ENCODE peak calls at places on chromosomes 12 and 14, in five cellular contexts. P is pancreas, Q is iPS DF 6.9, I is HCT116, V is foreskin keratinocyte. B is an unnamed sample.

GRCh38 chr14:100524933-100525243 is 62.3 kb downstream of the BEGAIN start:
- DNase-seq in V (no peak), I (no peak), P (peak), Q (no peak), B (no peak)

GRCh38 chr12:81083906-81084513 is 6.1 kb downstream of the ACSS3 start:
- DNase-seq in P (no peak), I (no peak), Q (no peak), V (no peak), B (no peak)

GRCh38 chr14:96064866-96065265 is 25.7 kb downstream of the C14orf132 start:
- DNase-seq in Q (no peak), P (no peak), I (no peak), V (no peak), B (no peak)

GRCh38 chr12:20798561-20798960 is 11.9 kb upstream of the SLCO1B3 start:
- DNase-seq in V (no peak), Q (peak), P (no peak), I (peak), B (no peak)

GRCh38 chr12:116964004-116964739 is 53.4 kb downstream of the FBXW8 start:
- DNase-seq in V (no peak), I (no peak), Q (no peak), P (no peak), B (no peak)

GRCh38 chr12:90905691-90906370 is 49.1 kb downstream of the CCER1 start:
- DNase-seq in V (peak), P (no peak), I (no peak), Q (no peak), B (peak)

GRCh38 chr14:52175982-52176502 is 91.5 kb upstream of the PTGDR start:
- DNase-seq in Q (no peak), P (no peak), I (no peak), V (no peak), B (no peak)

GRCh38 chr12:62859203-62859799 is 75.6 kb downstream of the PPM1H start:
- DNase-seq in Q (no peak), I (no peak), P (no peak), V (no peak), B (no peak)

GRCh38 chr12:105369014-105369413 is 38.5 kb downstream of the C12orf75 start:
- DNase-seq in V (no peak), I (no peak), Q (no peak), P (no peak), B (no peak)

GRCh38 chr14:21104448-21105060 is 3.7 kb downstream of the TMEM253 start:
- DNase-seq in I (peak), V (peak), P (peak), Q (no peak), B (no peak)

GRCh38 chr12:101857043-101857558 is 20.3 kb upstream of the DRAM1 start:
- DNase-seq in Q (no peak), P (no peak), V (peak), I (no peak), B (peak)

GRCh38 chr14:54796961-54797360 is 105.7 kb downstream of the GCH1 start:
- DNase-seq in I (no peak), P (no peak), Q (no peak), V (peak), B (no peak)

GRCh38 chr12:113142886-113143329 is 6.6 kb upstream of the CFAP73 start:
- DNase-seq in V (no peak), Q (no peak), I (no peak), P (no peak), B (no peak)

GRCh38 chr12:75774309-75775052 is 257.1 kb downstream of the PHLDA1 start:
- DNase-seq in P (no peak), V (no peak), I (no peak), Q (no peak), B (no peak)

GRCh38 chr14:39491134-39491541 is 58.9 kb upstream of the FBXO33 start:
- DNase-seq in I (peak), Q (no peak), P (no peak), V (no peak), B (no peak)

GRCh38 chr12:93536766-93537515 is 35.5 kb upstream of the SOCS2 start:
- DNase-seq in Q (no peak), P (no peak), V (no peak), I (no peak), B (no peak)

GRCh38 chr14:33657478-33657877 is 293.4 kb downstream of the EGLN3 start:
- DNase-seq in I (no peak), V (no peak), Q (no peak), P (no peak), B (no peak)

GRCh38 chr12:26021534-26021933 is 63.1 kb downstream of the RASSF8 start:
- DNase-seq in I (no peak), V (no peak), Q (no peak), P (no peak), B (no peak)
- H3K27ac ChIP-seq in I (no peak), V (no peak), Q (no peak), P (no peak), B (no peak)

DNA sequence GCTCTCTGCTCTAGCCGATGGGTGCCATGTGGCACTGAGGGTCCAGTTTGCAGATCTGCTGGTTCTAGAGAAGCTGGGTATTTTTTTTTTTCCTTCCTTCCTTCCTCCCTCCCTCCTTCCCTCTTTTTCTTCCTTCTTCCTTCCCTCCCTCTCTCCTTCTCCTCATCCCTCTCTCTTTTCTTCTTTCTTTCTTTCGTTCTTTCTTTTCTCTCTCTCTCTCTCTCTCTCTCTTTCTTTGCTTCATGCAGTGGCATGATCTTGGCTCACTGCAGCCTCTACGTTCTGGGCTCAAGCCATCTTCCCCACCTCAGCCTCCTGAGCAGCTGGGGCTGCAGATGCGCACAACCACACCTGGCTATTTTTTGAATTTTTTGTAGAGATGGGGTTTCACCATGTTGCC is 2.7 kb upstream of the BCL7A start:
- DNase-seq in P (no peak), Q (no peak), I (no peak), V (no peak), B (no peak)
- H3K27ac ChIP-seq in P (no peak), Q (no peak), I (no peak), V (no peak), B (no peak)

DNA sequence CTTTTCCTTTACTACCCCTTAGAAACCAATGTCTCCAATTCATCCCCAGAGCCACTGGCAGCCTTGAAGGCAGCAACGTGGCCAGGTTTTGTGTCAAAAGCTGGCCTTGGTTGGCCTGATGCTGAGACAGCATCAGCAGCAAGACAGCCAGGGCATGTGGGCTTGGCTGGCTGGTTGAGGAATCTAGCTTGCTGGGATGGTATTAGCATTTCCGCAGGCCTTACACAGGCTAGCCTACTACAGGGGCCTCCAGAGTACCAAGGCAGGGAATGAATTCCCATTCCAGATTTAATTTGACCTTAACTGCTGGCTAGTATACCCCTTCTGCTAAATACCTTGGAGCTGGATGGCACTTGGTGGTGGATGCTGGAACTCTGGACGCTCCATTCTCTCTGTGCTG is 15.8 kb downstream of the NGDN start:
- DNase-seq in P (no peak), I (no peak), Q (no peak), V (no peak), B (no peak)
- H3K27ac ChIP-seq in P (no peak), I (no peak), Q (no peak), V (no peak), B (no peak)

DNA sequence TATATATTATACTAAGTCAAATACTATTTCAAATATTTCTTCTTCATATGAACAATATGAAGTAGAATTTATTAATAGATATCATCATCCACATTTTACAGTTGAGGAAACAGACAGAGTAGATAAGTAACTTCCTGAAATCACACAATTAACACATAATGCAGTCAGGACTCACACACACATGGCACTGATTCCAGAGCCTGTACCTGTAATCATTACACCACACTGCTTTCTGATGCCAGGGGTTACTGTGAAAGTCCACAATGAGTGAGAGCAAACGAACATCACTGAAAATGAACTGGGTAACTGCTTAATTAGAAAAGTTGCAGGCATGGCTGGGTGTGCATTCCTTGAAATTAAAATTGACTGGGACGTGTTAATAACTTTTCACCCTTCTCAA is 169.3 kb upstream of the IFNG-AS1 start:
- DNase-seq in I (no peak), P (no peak), Q (no peak), V (no peak), B (no peak)
- H3K27ac ChIP-seq in I (no peak), P (no peak), Q (no peak), V (no peak), B (no peak)

GRCh38 chr12:30111719-30112118 is 328.0 kb upstream of the TMTC1 start:
- DNase-seq in V (no peak), P (no peak), I (no peak), Q (no peak), B (no peak)

DNA sequence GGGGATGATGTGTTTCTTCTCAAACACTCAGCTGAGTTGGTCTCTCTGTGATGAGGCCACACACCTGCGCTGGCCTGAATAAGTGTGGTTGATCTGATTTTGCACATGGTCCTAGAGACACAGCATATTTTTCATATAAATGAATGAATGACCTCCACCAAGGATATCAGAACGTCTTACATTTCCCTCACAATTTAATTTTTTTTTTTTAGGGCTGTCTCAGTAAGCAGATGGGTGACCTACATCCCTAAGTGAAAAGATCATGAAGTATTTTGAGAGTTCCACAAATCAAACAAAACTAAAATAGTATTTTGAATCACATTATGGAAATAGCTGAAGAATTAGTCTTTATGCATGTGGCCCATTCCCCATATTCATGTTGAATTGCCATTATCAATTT is 333.7 kb upstream of the TMTC1 start:
- DNase-seq in I (no peak), Q (no peak), P (no peak), V (no peak), B (no peak)
- H3K27ac ChIP-seq in I (no peak), Q (no peak), P (no peak), V (no peak), B (no peak)

DNA sequence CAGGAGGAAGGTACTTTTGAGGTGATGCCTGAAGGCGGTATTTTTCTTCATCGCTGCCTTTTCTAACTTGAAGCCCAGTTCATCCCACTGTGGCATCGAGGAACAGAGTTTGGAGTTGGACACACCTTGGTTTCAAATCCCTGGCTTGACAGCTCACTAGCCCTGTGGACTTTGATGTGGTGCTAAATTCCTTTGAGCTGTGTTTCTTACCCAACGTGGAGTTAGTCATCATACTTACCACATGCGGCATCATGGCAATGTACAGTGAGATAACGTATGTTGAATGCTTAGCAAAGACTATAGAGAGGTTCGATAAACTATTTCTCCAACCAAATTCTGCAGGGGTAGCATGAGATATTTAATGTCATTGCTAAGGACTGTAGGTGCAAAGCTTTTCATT is 3.4 kb downstream of the PLEKHG3 start:
- DNase-seq in V (peak), Q (no peak), I (peak), P (peak), B (peak)
- H3K27ac ChIP-seq in V (peak), Q (no peak), I (peak), P (peak), B (peak)

DNA sequence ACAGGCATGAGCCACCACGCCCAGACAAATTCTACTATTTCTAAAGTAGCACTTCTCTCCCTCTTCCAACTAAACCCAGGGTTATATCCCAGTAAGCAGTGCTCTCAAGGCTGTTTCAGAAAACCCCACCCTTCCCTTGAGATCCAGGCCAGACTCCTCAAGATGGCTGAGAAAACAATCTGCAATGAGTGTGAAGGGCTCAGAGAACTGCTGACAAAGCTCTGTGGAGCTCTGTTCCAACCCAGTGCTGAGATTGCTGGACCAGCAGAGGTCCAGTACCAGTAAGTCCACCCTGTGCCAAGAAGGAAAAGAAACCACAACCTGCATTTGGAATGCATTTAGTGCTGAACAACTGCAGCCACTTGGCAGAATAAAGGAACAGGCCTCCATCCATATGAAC is 3.7 kb upstream of the IFFO1 start:
- DNase-seq in P (no peak), V (no peak), Q (no peak), I (no peak), B (no peak)
- H3K27ac ChIP-seq in P (no peak), V (no peak), Q (no peak), I (no peak), B (no peak)

GRCh38 chr12:49043856-49044258 is 16.7 kb downstream of the KMT2D start:
- DNase-seq in V (no peak), I (no peak), P (peak), Q (peak), B (no peak)
- H3K27ac ChIP-seq in V (no peak), I (no peak), P (no peak), Q (no peak), B (no peak)

DNA sequence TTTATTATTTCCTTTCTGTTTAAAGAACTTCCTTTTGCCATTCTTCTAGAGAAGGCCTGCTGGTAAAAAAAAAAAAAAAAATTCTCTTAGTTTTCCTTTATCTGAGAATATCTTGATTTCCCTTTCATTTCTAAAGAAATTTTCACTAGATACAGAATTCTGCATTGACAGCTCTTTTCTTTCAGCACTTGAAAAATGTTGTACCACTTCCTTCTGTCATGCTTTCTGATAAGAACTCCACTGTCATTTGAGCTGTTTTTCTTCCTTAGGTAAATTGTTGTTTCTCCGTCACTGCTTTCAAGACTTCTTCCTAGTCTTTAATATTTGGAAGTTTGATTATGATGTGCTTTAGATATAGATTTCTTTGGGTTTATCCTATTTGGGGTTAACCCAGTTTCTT is 113.6 kb upstream of the BTG1 start:
- DNase-seq in Q (no peak), I (no peak), V (no peak), P (no peak), B (no peak)
- H3K27ac ChIP-seq in Q (no peak), I (no peak), V (no peak), P (no peak), B (no peak)